ENCODE peak calls at places on chromosomes 4 and X, in nine cellular contexts. Z is stromal cell of bone marrow; E is activated CD8-positive, alpha-beta T cell treated with anti-CD3 and anti-CD28 coated beads, Interleukin-2, amount 10 ng/mL, durations not matched to agents 7 days and 5 days; A is suprapubic skin; X is cerebellum; O is activated CD4-positive, alpha-beta T cell treated with anti-CD3 and anti-CD28 coated beads for 1 hour; G is WTC11; B is glomerular endothelial cell; H is NCI-H69. Y is an unnamed sample.

GRCh38 chr4:86223472-86223871 is 136.4 kb downstream of the MAPK10 start:
- DNase-seq in Z (peak), X (no peak), A (no peak), G (peak), B (no peak), H (peak), E (no peak), O (no peak), Y (no peak)

GRCh38 chr4:140344111-140344510 is 29.3 kb upstream of the SCOC start:
- DNase-seq in H (no peak), B (no peak), Z (peak), O (no peak), A (no peak), E (no peak), X (no peak), G (no peak), Y (no peak)

GRCh38 chrX:24034485-24034884 is 7.5 kb upstream of the KLHL15 start:
- DNase-seq in H (peak), Z (no peak), E (no peak), O (no peak), G (no peak), B (no peak), A (no peak), X (no peak), Y (no peak)

GRCh38 chr4:71862315-71862714 is 78.4 kb upstream of the GC start:
- DNase-seq in H (no peak), X (no peak), B (no peak), O (no peak), A (no peak), Z (no peak), G (no peak), E (no peak), Y (no peak)

GRCh38 chr4:152356428-152357034 is 179.4 kb downstream of the FBXW7 start:
- DNase-seq in E (no peak), G (no peak), X (no peak), A (no peak), H (peak), O (no peak), Z (no peak), B (no peak), Y (no peak)

GRCh38 chr4:139961344-139961948 is 192.5 kb downstream of the MAML3 start:
- DNase-seq in A (no peak), G (no peak), H (no peak), Z (no peak), E (no peak), O (no peak), B (no peak), X (no peak), Y (no peak)

GRCh38 chr4:139619644-139620043 is 46.0 kb upstream of the MGST2 start:
- DNase-seq in O (no peak), G (no peak), B (no peak), A (no peak), H (peak), E (peak), Z (no peak), X (no peak), Y (no peak)

GRCh38 chr4:138243369-138243768 is 1.2 kb upstream of the SLC7A11 start:
- DNase-seq in X (no peak), G (no peak), B (no peak), Z (no peak), O (no peak), E (no peak), A (no peak), H (peak), Y (no peak)

GRCh38 chr4:1393866-1394265 is 12.4 kb downstream of the NKX1-1 start:
- DNase-seq in H (no peak), G (peak), E (no peak), O (no peak), X (no peak), A (peak), B (no peak), Z (no peak), Y (no peak)

GRCh38 chrX:66638591-66639500 is at the start of gene EDA2R:
- DNase-seq in E (peak), Z (peak), O (no peak), G (peak), B (no peak), X (no peak), H (no peak), A (no peak), Y (no peak)

GRCh38 chr4:48017108-48017527 is 546 bp downstream of the NIPAL1 start:
- DNase-seq in Z (peak), H (peak), E (no peak), O (no peak), A (peak), G (peak), B (no peak), X (no peak), Y (no peak)

GRCh38 chrX:153371256-153371655 is 29.9 kb downstream of the PNMA6E start:
- DNase-seq in Z (no peak), E (no peak), A (no peak), G (no peak), B (no peak), H (no peak), O (no peak), X (no peak), Y (no peak)

GRCh38 chr4:73620115-73620792 is at the start of gene RASSF6:
- DNase-seq in G (peak), H (peak), E (no peak), X (no peak), Z (no peak), O (no peak), A (no peak), B (no peak), Y (no peak)

GRCh38 chrX:1190596-1191145 is 21.8 kb downstream of the CRLF2 start:
- DNase-seq in B (no peak), A (no peak), O (no peak), E (no peak), H (no peak), G (no peak), Z (no peak), X (no peak), Y (no peak)

GRCh38 chrX:7086384-7086783 is 61.1 kb upstream of the STS start:
- DNase-seq in O (no peak), Z (no peak), X (no peak), G (no peak), E (no peak), H (peak), A (no peak), B (no peak), Y (no peak)

GRCh38 chr4:38753021-38753806 is 29.6 kb downstream of the TLR10 start:
- DNase-seq in H (peak), E (no peak), Z (peak), A (peak), O (no peak), X (peak), B (no peak), G (peak), Y (no peak)

GRCh38 chr4:127479031-127479622 is 153.6 kb upstream of the INTU start:
- DNase-seq in Z (peak), X (no peak), E (no peak), A (no peak), H (peak), G (no peak), B (peak), O (no peak), Y (no peak)

GRCh38 chr4:182429896-182430295 is 186.7 kb downstream of the TENM3 start:
- DNase-seq in B (no peak), O (no peak), E (no peak), H (no peak), Z (no peak), G (no peak), X (no peak), A (no peak), Y (no peak)

GRCh38 chr4:39514888-39515401 is 12.3 kb downstream of the UGDH start:
- DNase-seq in O (no peak), G (no peak), X (no peak), E (no peak), H (peak), A (no peak), Z (peak), B (no peak), Y (no peak)

GRCh38 chrX:49209434-49210251 is 9.7 kb upstream of the SYP start:
- DNase-seq in E (peak), H (peak), A (no peak), O (no peak), Z (no peak), B (no peak), G (peak), X (peak), Y (no peak)

GRCh38 chr4:80073362-80074008 is 456 bp upstream of the ANTXR2 start:
- DNase-seq in A (no peak), X (no peak), B (no peak), E (peak), Z (no peak), H (no peak), G (no peak), O (no peak), Y (no peak)

GRCh38 chr4:36165256-36166005 is 78.9 kb downstream of the ARAP2 start:
- DNase-seq in G (no peak), O (no peak), B (no peak), H (no peak), Z (no peak), E (no peak), A (no peak), X (no peak), Y (no peak)

GRCh38 chr4:98643760-98644159 is 14.7 kb downstream of the TSPAN5 start:
- DNase-seq in A (no peak), H (no peak), G (no peak), B (no peak), O (no peak), E (no peak), X (no peak), Z (no peak), Y (no peak)

GRCh38 chr4:88597970-88598369 is 5.7 kb downstream of the HERC3 start:
- DNase-seq in E (no peak), X (no peak), B (no peak), Z (no peak), G (no peak), O (no peak), A (no peak), H (no peak), Y (no peak)

GRCh38 chrX:66504481-66504880 is 134.4 kb downstream of the EDA2R start:
- DNase-seq in Z (no peak), X (no peak), E (no peak), H (no peak), O (no peak), G (no peak), B (no peak), A (no peak), Y (no peak)

GRCh38 chrX:119646515-119646914 is 40.3 kb upstream of the NKRF start:
- DNase-seq in A (no peak), Z (no peak), H (no peak), X (no peak), B (no peak), E (no peak), O (no peak), G (no peak), Y (no peak)

GRCh38 chr4:173171098-173171497 is 2.5 kb downstream of the GALNT7 start:
- DNase-seq in B (no peak), Z (no peak), A (no peak), G (no peak), X (peak), H (peak), O (no peak), E (no peak), Y (no peak)

GRCh38 chr4:161189286-161190134 is 974.3 kb downstream of the FSTL5 start:
- DNase-seq in B (no peak), Z (no peak), E (no peak), A (no peak), G (no peak), X (peak), H (no peak), O (no peak), Y (no peak)

GRCh38 chrX:30023451-30023850 is 191.9 kb upstream of the MAGEB2 start:
- DNase-seq in B (no peak), X (no peak), E (no peak), A (no peak), Z (no peak), H (no peak), O (no peak), G (no peak), Y (no peak)

GRCh38 chr4:39987505-39987904 is 9.8 kb upstream of the PDS5A start:
- DNase-seq in G (no peak), A (no peak), B (no peak), Z (no peak), O (no peak), X (no peak), E (no peak), H (no peak), Y (no peak)

GRCh38 chrX:47634871-47635575 is 5.3 kb upstream of the CFP start:
- DNase-seq in E (peak), G (no peak), B (no peak), H (no peak), O (no peak), Z (no peak), A (no peak), X (no peak), Y (no peak)

GRCh38 chr4:66575024-66575696 is 904.9 kb upstream of the EPHA5 start:
- DNase-seq in B (no peak), O (no peak), A (no peak), H (peak), Z (peak), E (no peak), X (no peak), G (no peak), Y (no peak)

GRCh38 chr4:16875487-16875886 is 23.0 kb downstream of the LDB2 start:
- DNase-seq in B (no peak), O (no peak), Z (peak), G (no peak), E (no peak), H (no peak), A (no peak), X (no peak), Y (no peak)

GRCh38 chr4:101730291-101731117 is 60.0 kb upstream of the BANK1 start:
- DNase-seq in E (peak), A (peak), G (peak), O (no peak), Z (peak), H (peak), B (peak), X (no peak), Y (no peak)

GRCh38 chrX:23745786-23746185 is 2.7 kb upstream of the ACOT9 start:
- DNase-seq in A (no peak), O (no peak), H (no peak), E (no peak), B (peak), G (no peak), Z (no peak), X (no peak), Y (no peak)

GRCh38 chr4:156019238-156019637 is 65.6 kb upstream of the CTSO start:
- DNase-seq in H (no peak), X (no peak), G (no peak), Z (no peak), E (no peak), O (no peak), A (no peak), B (no peak), Y (no peak)

GRCh38 chr4:150173854-150174398 is 95.7 kb downstream of the DCLK2 start:
- DNase-seq in H (peak), E (no peak), X (peak), B (no peak), A (no peak), G (no peak), O (no peak), Z (no peak), Y (no peak)

GRCh38 chrX:129790808-129791207 is 11.1 kb downstream of the SASH3 start:
- DNase-seq in E (no peak), X (no peak), G (no peak), H (no peak), O (no peak), A (no peak), B (no peak), Z (no peak), Y (no peak)

Y was measured in T-helper 17 cell.